ENCODE peak calls at places on chromosomes 7 and 10, in ten cellular contexts. A, T, Q, E, U, V, D, O, S and B are unnamed samples.

GRCh38 chr7:41247128-41247865 is 455.6 kb downstream of the INHBA start:
- DNase-seq in A (no peak), Q (no peak), T (no peak), O (no peak), E (no peak), V (no peak), U (no peak), D (no peak), S (peak), B (no peak)

GRCh38 chr7:27101188-27101905 is 1.1 kb downstream of the HOXA2 start:
- DNase-seq in V (peak), A (no peak), D (no peak), U (no peak), E (no peak), O (no peak), T (no peak), S (no peak), Q (no peak), B (no peak)

GRCh38 chr7:125727215-125727614 is 797.6 kb upstream of the POT1 start:
- DNase-seq in T (no peak), E (no peak), S (no peak), U (no peak), V (no peak), D (no peak), A (no peak), Q (no peak), O (no peak), B (no peak)

GRCh38 chr7:64834989-64835388 is 40.8 kb downstream of the ZNF138 start:
- DNase-seq in A (no peak), T (no peak), D (no peak), Q (no peak), E (no peak), O (no peak), V (no peak), U (no peak), S (no peak), B (no peak)

GRCh38 chr10:129541208-129541607 is 74.2 kb downstream of the MGMT start:
- DNase-seq in Q (no peak), A (no peak), E (no peak), D (no peak), O (no peak), V (no peak), U (no peak), S (no peak), T (peak), B (no peak)

GRCh38 chr7:90580051-90580450 is 16.1 kb upstream of the CDK14 start:
- DNase-seq in T (no peak), S (peak), V (no peak), Q (no peak), O (no peak), D (no peak), U (no peak), A (no peak), E (no peak), B (no peak)

GRCh38 chr7:25762511-25763119 is 389.4 kb upstream of the NFE2L3 start:
- DNase-seq in A (no peak), S (no peak), U (no peak), E (no peak), O (no peak), D (no peak), V (no peak), Q (no peak), T (no peak), B (no peak)

GRCh38 chr10:35852721-35853120 is 210.6 kb upstream of the FZD8 start:
- DNase-seq in V (no peak), O (no peak), A (no peak), U (no peak), D (no peak), E (no peak), Q (no peak), S (no peak), T (no peak), B (no peak)

GRCh38 chr10:18658301-18658991 is 785 bp upstream of the ARL5B start:
- DNase-seq in D (peak), E (no peak), A (no peak), V (peak), Q (no peak), S (peak), U (no peak), T (peak), O (no peak), B (no peak)

GRCh38 chr7:137642467-137642866 is 204.3 kb downstream of the DGKI start:
- DNase-seq in A (no peak), D (no peak), Q (no peak), U (no peak), O (no peak), S (peak), T (no peak), E (no peak), V (no peak), B (no peak)

GRCh38 chr10:1628757-1629156 is 108.6 kb downstream of the ADARB2 start:
- DNase-seq in Q (no peak), O (no peak), D (no peak), T (no peak), V (no peak), S (no peak), A (no peak), U (no peak), E (no peak), B (no peak)

GRCh38 chr7:47778153-47778661 is 170.1 kb downstream of the PKD1L1 start:
- DNase-seq in S (peak), V (no peak), T (no peak), A (no peak), E (no peak), Q (no peak), O (no peak), D (no peak), U (no peak), B (no peak)

GRCh38 chr7:128893251-128894100 is 17.0 kb downstream of the KCP start:
- DNase-seq in E (no peak), Q (no peak), U (peak), D (no peak), O (no peak), A (no peak), S (peak), T (peak), V (no peak), B (no peak)

GRCh38 chr7:159141660-159142059 is 3.0 kb downstream of the VIPR2 start:
- DNase-seq in V (peak), T (no peak), A (no peak), S (no peak), O (no peak), E (no peak), Q (peak), D (no peak), U (no peak), B (no peak)

GRCh38 chr7:29449569-29450260 is 113.9 kb upstream of the PRR15 start:
- DNase-seq in Q (no peak), S (peak), O (no peak), D (no peak), U (no peak), A (no peak), E (no peak), T (no peak), V (no peak), B (no peak)

GRCh38 chr10:102280397-102281015 is 35.2 kb downstream of the GBF1 start:
- DNase-seq in Q (no peak), T (no peak), U (no peak), S (no peak), A (no peak), E (no peak), V (no peak), D (peak), O (peak), B (no peak)

GRCh38 chr7:157032644-157033482 is 22.4 kb upstream of the MNX1 start:
- DNase-seq in E (no peak), T (no peak), A (no peak), Q (no peak), S (no peak), O (no peak), U (no peak), V (no peak), D (no peak), B (no peak)

GRCh38 chr10:93947524-93947923 is 46.2 kb upstream of the PLCE1 start:
- DNase-seq in U (no peak), E (no peak), A (no peak), T (no peak), S (no peak), V (no peak), O (no peak), D (no peak), Q (no peak), B (no peak)

GRCh38 chr7:67019562-67020390 is 23.1 kb downstream of the TYW1 start:
- DNase-seq in O (no peak), Q (no peak), T (no peak), D (no peak), E (no peak), V (no peak), S (peak), A (no peak), U (no peak), B (no peak)

GRCh38 chr7:68537228-68538071 is 1060.8 kb upstream of the AUTS2 start:
- DNase-seq in A (no peak), T (no peak), S (no peak), D (no peak), U (no peak), O (no peak), Q (no peak), V (no peak), E (no peak), B (no peak)

GRCh38 chr7:139940866-139941265 is 111.8 kb downstream of the TBXAS1 start:
- DNase-seq in S (no peak), E (no peak), U (no peak), O (no peak), V (no peak), Q (no peak), A (no peak), D (no peak), T (no peak), B (no peak)

GRCh38 chr10:132164801-132165278 is 21.9 kb upstream of the DPYSL4 start:
- DNase-seq in S (no peak), A (no peak), T (peak), D (no peak), O (no peak), V (peak), Q (peak), E (no peak), U (peak), B (no peak)

GRCh38 chr10:132500781-132501415 is 36.7 kb upstream of the INPP5A start:
- DNase-seq in D (no peak), U (no peak), T (peak), Q (no peak), A (no peak), E (no peak), O (no peak), V (no peak), S (no peak), B (no peak)

GRCh38 chr7:127578036-127578684 is 7.2 kb downstream of the GCC1 start:
- DNase-seq in S (no peak), A (no peak), D (no peak), Q (no peak), O (no peak), T (no peak), V (peak), E (no peak), U (no peak), B (no peak)

GRCh38 chr7:146321301-146321700 is 204.7 kb downstream of the CNTNAP2 start:
- DNase-seq in T (no peak), U (no peak), S (no peak), A (no peak), D (no peak), Q (no peak), O (no peak), V (peak), E (no peak), B (no peak)

GRCh38 chr10:118568327-118568848 is 27.1 kb downstream of the PRLHR start:
- DNase-seq in A (peak), T (no peak), U (no peak), S (peak), V (peak), D (peak), E (peak), Q (no peak), O (no peak), B (no peak)

GRCh38 chr7:106485031-106485551 is 175.9 kb downstream of the CCDC71L start:
- DNase-seq in V (no peak), E (no peak), U (peak), A (no peak), S (peak), D (no peak), Q (no peak), O (no peak), T (no peak), B (no peak)

GRCh38 chr7:163298-163695 is 29.1 kb upstream of the FAM20C start:
- DNase-seq in D (no peak), U (peak), A (no peak), V (no peak), T (peak), O (no peak), Q (no peak), S (no peak), E (no peak), B (no peak)

GRCh38 chr10:117531371-117532002 is 11.1 kb upstream of the EMX2 start:
- DNase-seq in V (no peak), S (no peak), O (no peak), Q (peak), U (no peak), T (no peak), E (no peak), D (no peak), A (no peak), B (no peak)

DNA sequence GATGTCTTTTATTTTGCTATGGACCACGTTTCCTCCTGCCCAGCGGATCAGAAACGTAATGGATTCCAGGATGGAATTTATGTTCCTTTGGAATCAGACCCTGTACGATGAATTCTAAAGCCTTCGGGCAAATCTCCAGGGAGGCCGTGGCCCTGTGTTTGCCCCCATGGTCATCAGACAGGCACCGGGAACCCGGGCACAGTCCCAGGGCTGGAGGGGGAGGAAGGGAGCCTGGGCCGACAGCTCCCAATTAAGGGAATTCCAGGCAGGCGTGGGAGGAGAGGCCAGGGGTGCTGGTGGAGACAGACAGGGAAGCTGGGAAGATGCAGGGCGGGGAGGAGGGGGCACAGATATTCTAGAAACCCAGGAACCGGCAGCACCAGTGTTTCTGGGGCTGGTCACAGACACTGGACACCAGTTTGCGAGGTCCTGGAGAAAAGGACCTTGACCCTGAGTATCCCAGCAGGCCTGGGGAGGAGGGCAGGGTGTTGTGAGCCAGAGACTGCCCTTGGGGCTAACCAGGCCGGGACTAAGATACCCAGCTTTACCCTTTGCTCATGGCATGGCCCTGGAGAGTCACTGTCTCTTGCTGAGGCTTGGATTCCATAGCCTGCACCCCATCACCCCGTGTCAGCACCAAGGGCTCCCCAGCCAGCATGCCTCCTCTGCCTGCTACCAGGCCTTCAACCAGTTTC is 124.2 kb downstream of the COL26A1 start:
- DNase-seq in E (no peak), O (no peak), T (no peak), S (no peak), A (no peak), Q (peak), V (no peak), U (peak), D (peak), B (no peak)
- TF ChIP-seq CTCF in E (no peak), O (no peak), T (no peak), S (no peak), A (no peak), Q (no peak), V (no peak), U (no peak), D (no peak), B (no peak)

GRCh38 chr10:43262043-43262901 is 4.6 kb downstream of the RASGEF1A start:
- DNase-seq in A (no peak), S (no peak), Q (peak), U (no peak), E (no peak), D (no peak), V (peak), O (no peak), T (peak), B (no peak)
- TF ChIP-seq CTCF in A (no peak), S (no peak), Q (no peak), U (no peak), E (no peak), D (no peak), V (no peak), O (no peak), T (no peak), B (no peak)

GRCh38 chr7:17774248-17774647 is 166.0 kb downstream of the SNX13 start:
- DNase-seq in T (no peak), D (peak), E (no peak), V (no peak), A (no peak), U (no peak), Q (no peak), O (no peak), S (peak), B (no peak)
- TF ChIP-seq CTCF in T (no peak), D (no peak), E (no peak), V (no peak), A (no peak), U (no peak), Q (no peak), O (no peak), S (peak), B (no peak)

GRCh38 chr7:112749775-112750174 is 40.4 kb downstream of the TMEM168 start:
- DNase-seq in V (peak), D (no peak), O (no peak), A (no peak), T (no peak), S (no peak), U (no peak), E (no peak), Q (no peak), B (no peak)
- TF ChIP-seq CTCF in V (peak), D (no peak), O (no peak), A (no peak), T (no peak), S (no peak), U (no peak), E (peak), Q (peak), B (no peak)

GRCh38 chr10:79067241-79068202 is 1.2 kb upstream of the ZMIZ1 start:
- DNase-seq in A (peak), T (peak), O (peak), D (peak), S (peak), V (peak), Q (peak), U (peak), E (peak), B (peak)

GRCh38 chr10:79068203-79068561 is 584 bp upstream of the ZMIZ1 start:
- DNase-seq in V (no peak), U (no peak), A (no peak), O (no peak), D (no peak), Q (no peak), T (peak), E (peak), S (no peak), B (peak)

GRCh38 chr10:79069325-79070090 is 742 bp downstream of the ZMIZ1 start:
- DNase-seq in O (peak), Q (no peak), U (peak), S (peak), D (peak), E (peak), T (peak), A (peak), V (peak), B (peak)

GRCh38 chr10:79070091-79070610 is 1.4 kb downstream of the ZMIZ1 start:
- DNase-seq in V (peak), S (no peak), D (no peak), U (peak), T (peak), Q (no peak), O (peak), A (no peak), E (peak), B (no peak)

GRCh38 chr10:79068562-79069324 is at the start of gene ZMIZ1:
- DNase-seq in U (peak), V (peak), D (peak), A (peak), Q (peak), E (peak), O (peak), T (peak), S (peak), B (peak)
- TF ChIP-seq CTCF in U (peak), V (peak), D (peak), A (no peak), Q (peak), E (peak), O (peak), T (no peak), S (no peak), B (no peak)

DNA sequence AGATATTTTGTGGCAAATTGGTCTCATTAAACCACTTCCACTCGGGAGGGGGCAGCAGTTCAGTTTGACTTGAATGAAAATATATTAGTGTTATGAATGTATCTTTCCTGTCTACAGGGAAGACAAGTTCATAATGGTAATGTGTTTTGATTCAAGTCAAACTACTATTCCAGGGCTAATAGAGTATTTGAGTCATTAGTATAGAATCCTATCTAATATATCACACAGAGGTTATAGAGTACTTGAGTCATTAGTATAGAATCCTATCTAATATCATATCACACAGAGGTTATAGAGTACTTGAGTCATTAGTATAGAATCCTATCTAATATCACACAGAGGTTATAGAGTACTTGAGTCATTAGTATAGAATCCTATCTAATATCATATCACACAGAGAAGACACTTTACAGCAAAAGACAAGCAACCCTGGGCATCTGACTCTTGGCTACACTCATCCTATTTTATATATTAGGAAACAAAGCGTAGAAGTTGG is 199.7 kb upstream of the MAGI2 start:
- DNase-seq in O (no peak), V (no peak), E (no peak), A (no peak), U (no peak), Q (no peak), D (no peak), T (no peak), S (peak), B (no peak)
- TF ChIP-seq CTCF in O (no peak), V (no peak), E (no peak), A (no peak), U (no peak), Q (no peak), D (no peak), T (no peak), S (no peak), B (no peak)

GRCh38 chr10:3109196-3109595 is 41.8 kb downstream of the PFKP start:
- DNase-seq in T (peak), S (no peak), Q (no peak), V (no peak), O (no peak), A (no peak), U (no peak), E (no peak), D (no peak), B (no peak)
- TF ChIP-seq CTCF in T (no peak), S (no peak), Q (no peak), V (no peak), O (no peak), A (no peak), U (no peak), E (no peak), D (no peak), B (no peak)